ENCODE peak calls at places on chromosomes 12 and 14, in seven cellular contexts. P, K, G, H, U, Q and O are unnamed samples.

GRCh38 chr12:6699989-6700645 is 498 bp downstream of the PIANP start:
- DNase-seq in Q (no peak), U (no peak), P (peak; percentile 65), H (no peak), K (peak; percentile 32), G (peak; percentile 41), O (no peak)

GRCh38 chr12:65532744-65533143 is 254.3 kb downstream of the MSRB3 start:
- DNase-seq in H (no peak), P (no peak), G (peak; percentile 29), Q (peak; percentile 85), K (no peak), U (no peak), O (peak; percentile 91)

GRCh38 chr14:69483765-69484443 is 624 bp upstream of the PLEKHD1 start:
- DNase-seq in P (peak; percentile 56), U (no peak), G (peak; percentile 57), Q (peak; percentile 13), K (peak; percentile 31), H (no peak), O (peak; percentile 27)

GRCh38 chr12:94265521-94265920 is 117.1 kb downstream of the PLXNC1 start:
- DNase-seq in H (no peak), K (no peak), U (no peak), P (no peak), Q (no peak), G (no peak), O (no peak)

GRCh38 chr12:84955298-84955697 is 42.7 kb upstream of the SLC6A15 start:
- DNase-seq in K (no peak), U (no peak), H (no peak), G (no peak), Q (peak; percentile 29), P (no peak), O (peak; percentile 46)

GRCh38 chr14:100065161-100065871 is at the start of gene EVL:
- DNase-seq in G (no peak), K (no peak), U (no peak), P (no peak), Q (no peak), H (no peak), O (no peak)

GRCh38 chr12:108234155-108234554 is 105.0 kb downstream of the CMKLR1 start:
- DNase-seq in P (no peak), U (no peak), G (peak; percentile 39), H (no peak), K (no peak), Q (no peak), O (no peak)

GRCh38 chr14:62143235-62143634 is 381.0 kb downstream of the SNAPC1 start:
- DNase-seq in H (no peak), U (no peak), Q (peak; percentile 68), K (no peak), P (no peak), G (no peak), O (no peak)

GRCh38 chr14:61418749-61419148 is 97.4 kb downstream of the PRKCH start:
- DNase-seq in Q (no peak), U (no peak), H (no peak), G (no peak), K (no peak), P (no peak), O (no peak)

GRCh38 chr14:100076133-100076532 is 10.9 kb downstream of the EVL start:
- DNase-seq in H (peak; percentile 17), G (peak; percentile 94), U (peak; percentile 88), P (peak; percentile 81), Q (peak; percentile 40), K (no peak), O (peak; percentile 65)

GRCh38 chr12:69688496-69689427 is 10.3 kb downstream of the BEST3 start:
- DNase-seq in U (peak; percentile 94), H (peak; percentile 71), P (peak; percentile 91), K (no peak), G (peak; percentile 94), Q (peak; percentile 94), O (peak; percentile 95)
- H3K4ac ChIP-seq in U (no peak overlapping the region), H (no peak overlapping the region), P (no peak overlapping the region), K (no peak overlapping the region), G (no peak overlapping the region), Q (peak overlapping the region; percentile 18), O (no peak overlapping the region)

GRCh38 chr14:90443161-90444076 is 46.6 kb downstream of the CALM1 start:
- DNase-seq in K (no peak), P (no peak), H (no peak), U (no peak), G (no peak), Q (no peak), O (no peak)
- H3K4ac ChIP-seq in K (no peak overlapping the region), P (no peak overlapping the region), H (no peak overlapping the region), U (no peak overlapping the region), G (no peak overlapping the region), Q (no peak overlapping the region), O (no peak overlapping the region)

DNA sequence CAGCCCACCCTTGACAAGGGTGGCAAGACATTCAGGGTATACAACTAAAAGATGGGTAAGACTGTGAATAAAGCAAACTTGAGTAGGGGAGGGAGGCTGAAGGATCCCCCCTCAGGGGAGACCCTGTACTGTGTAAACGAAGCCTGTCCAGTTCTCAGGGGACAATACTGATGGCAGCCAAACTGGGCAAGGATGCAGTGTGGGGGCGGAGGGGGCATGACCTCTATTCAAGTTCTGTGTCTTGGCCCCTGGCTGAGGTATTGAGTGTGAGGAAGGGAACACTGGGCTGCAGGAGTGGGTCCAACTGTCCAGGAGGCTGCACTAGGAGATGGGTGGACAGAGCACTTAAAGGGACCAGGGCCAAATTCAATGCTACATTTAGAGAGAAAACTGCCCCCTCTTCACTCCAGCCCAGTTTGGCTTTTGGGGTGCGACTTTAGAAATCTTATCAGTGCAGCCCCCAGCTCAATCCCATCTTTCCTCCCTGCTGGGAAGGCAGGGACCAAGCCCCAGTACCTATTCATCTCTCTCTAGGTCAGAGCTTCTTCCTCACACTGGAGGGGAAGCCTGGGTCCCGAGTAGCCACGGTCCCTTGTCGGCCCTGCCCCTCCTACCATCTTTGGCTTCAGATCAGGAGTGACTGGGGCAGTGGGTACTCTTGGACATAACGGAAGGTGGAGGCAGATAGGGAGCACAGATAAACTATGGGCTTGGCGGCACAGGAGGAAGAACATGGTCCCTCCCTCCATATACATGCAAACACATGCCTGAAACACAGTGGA is 11.8 kb downstream of the SLC39A5 start:
- DNase-seq in H (no peak), K (no peak), Q (no peak), P (no peak), U (no peak), G (no peak), O (no peak)
- H3K4ac ChIP-seq in H (no peak overlapping the region), K (no peak overlapping the region), Q (no peak overlapping the region), P (no peak overlapping the region), U (no peak overlapping the region), G (no peak overlapping the region), O (no peak overlapping the region)

GRCh38 chr14:75725481-75725880 is 64.4 kb downstream of the TTLL5 start:
- DNase-seq in P (no peak), G (no peak), U (no peak), Q (peak; percentile 30), H (no peak), K (no peak), O (no peak)

GRCh38 chr14:75724414-75725204 is 63.6 kb downstream of the TTLL5 start:
- DNase-seq in K (no peak), P (no peak), G (no peak), H (no peak), Q (no peak), U (no peak), O (no peak)

GRCh38 chr14:75723716-75724115 is 62.7 kb downstream of the TTLL5 start:
- DNase-seq in U (no peak), Q (no peak), P (no peak), G (no peak), K (no peak), H (no peak), O (peak; percentile 20)

GRCh38 chr14:75726326-75726725 is 65.3 kb downstream of the TTLL5 start:
- DNase-seq in Q (no peak), U (no peak), H (no peak), P (no peak), K (no peak), G (no peak), O (no peak)

DNA sequence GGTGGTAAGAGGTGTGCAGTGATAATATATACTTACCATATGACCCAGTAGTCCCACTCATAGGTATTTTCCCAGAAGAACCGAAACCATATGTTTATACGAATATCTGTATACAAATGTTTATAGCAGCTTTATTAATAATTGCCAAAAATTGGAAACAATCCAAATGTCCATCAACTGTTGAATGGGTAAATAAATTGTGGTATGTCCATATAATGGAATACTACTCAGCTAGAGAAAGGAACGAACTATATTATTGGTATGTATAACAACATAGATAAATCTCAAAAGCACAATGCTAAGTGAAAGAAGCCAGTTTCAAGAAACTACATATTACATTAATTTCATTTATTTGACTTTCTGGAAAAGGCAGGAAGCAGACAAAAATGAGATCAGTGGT is 66.1 kb downstream of the TTLL5 start:
- DNase-seq in K (no peak), P (no peak), H (no peak), Q (no peak), G (no peak), U (no peak), O (no peak)
- H3K4ac ChIP-seq in K (no peak overlapping the region), P (no peak overlapping the region), H (no peak overlapping the region), Q (no peak overlapping the region), G (no peak overlapping the region), U (no peak overlapping the region), O (no peak overlapping the region)

DNA sequence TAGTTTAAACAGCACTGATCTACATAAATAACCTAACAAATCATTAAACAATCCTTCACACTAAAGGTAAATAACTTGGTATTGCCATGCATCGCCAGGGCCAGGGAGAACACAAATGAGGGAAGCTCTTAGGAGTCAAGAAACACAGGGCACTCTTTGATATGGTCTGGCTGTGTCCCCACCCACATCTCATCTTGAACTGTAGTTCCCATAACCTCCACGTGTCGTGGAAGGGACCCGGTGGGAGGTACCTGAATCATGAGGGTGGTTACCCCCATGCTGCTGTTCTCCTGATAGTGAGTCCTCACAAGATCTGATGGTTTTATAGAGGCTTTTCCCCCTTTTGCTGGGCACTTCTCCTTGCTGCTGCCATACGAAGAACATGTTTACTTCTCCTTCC is 17.3 kb downstream of the TMEM132D start:
- DNase-seq in Q (no peak), K (no peak), U (no peak), G (peak; percentile 20), P (no peak), H (no peak), O (no peak)
- H3K4ac ChIP-seq in Q (no peak overlapping the region), K (no peak overlapping the region), U (no peak overlapping the region), G (no peak overlapping the region), P (no peak overlapping the region), H (no peak overlapping the region), O (no peak overlapping the region)